ENCODE peak calls at places on chromosomes 4 and X, in nine cellular contexts. X, L, O, W, T, M, C, B and Q are unnamed samples.

GRCh38 chr4:98659741-98660507 is 1.5 kb upstream of the TSPAN5 start:
- DNase-seq in X (no peak), L (no peak), O (no peak), W (no peak), T (peak; percentile 40), M (no peak), C (no peak), B (no peak), Q (no peak)

GRCh38 chrX:133609151-133609550 is 193.9 kb upstream of the GPC4 start:
- DNase-seq in X (no peak), L (no peak), O (no peak), W (no peak), T (no peak), M (no peak), C (no peak), B (no peak), Q (no peak)

GRCh38 chrX:111329370-111329769 is 59.1 kb upstream of the CAPN6 start:
- DNase-seq in X (no peak), L (no peak), O (no peak), W (no peak), T (no peak), M (no peak), C (no peak), B (no peak), Q (no peak)

GRCh38 chrX:81238166-81238565 is 36.3 kb downstream of the SH3BGRL start:
- DNase-seq in X (no peak), L (no peak), O (no peak), W (no peak), T (no peak), M (no peak), C (no peak), B (no peak), Q (no peak)

GRCh38 chr4:177041356-177041755 is 248.6 kb upstream of the VEGFC start:
- DNase-seq in X (no peak), L (no peak), O (no peak), W (no peak), T (no peak), M (no peak), C (no peak), B (no peak), Q (no peak)

GRCh38 chr4:145375416-145375815 is 106.2 kb upstream of the SMAD1 start:
- DNase-seq in X (no peak), L (no peak), O (no peak), W (no peak), T (no peak), M (no peak), C (no peak), B (no peak), Q (peak; percentile 8)

GRCh38 chr4:163233321-163233720 is 66.6 kb upstream of the NAF1 start:
- DNase-seq in X (no peak), L (no peak), O (no peak), W (no peak), T (no peak), M (no peak), C (no peak), B (no peak), Q (no peak)

GRCh38 chrX:32176510-32176909 is 1034.8 kb downstream of the DMD start:
- DNase-seq in X (no peak), L (no peak), O (no peak), W (no peak), T (no peak), M (no peak), C (no peak), B (no peak), Q (no peak)

GRCh38 chr4:28973591-28974350 is 1746.4 kb upstream of the PCDH7 start:
- DNase-seq in X (no peak), L (no peak), O (no peak), W (no peak), T (no peak), M (no peak), C (no peak), B (no peak), Q (no peak)

GRCh38 chr4:37644962-37645361 is 41.2 kb downstream of the RELL1 start:
- DNase-seq in X (no peak), L (no peak), O (no peak), W (no peak), T (no peak), M (no peak), C (no peak), B (no peak), Q (no peak)

GRCh38 chrX:142295190-142295589 is 90.1 kb upstream of the MAGEC2 start:
- DNase-seq in X (no peak), L (no peak), O (no peak), W (no peak), T (no peak), M (no peak), C (no peak), B (no peak), Q (no peak)

GRCh38 chr4:56630876-56631666 is 50.0 kb downstream of the HOPX start:
- DNase-seq in X (no peak), L (no peak), O (no peak), W (no peak), T (peak; percentile 16), M (no peak), C (no peak), B (no peak), Q (no peak)

GRCh38 chr4:2220016-2220620 is 21.8 kb downstream of the HAUS3 start:
- DNase-seq in X (peak; percentile 86), L (peak; percentile 55), O (peak; percentile 62), W (peak; percentile 86), T (peak; percentile 72), M (peak; percentile 75), C (peak; percentile 77), B (peak; percentile 66), Q (peak; percentile 46)

GRCh38 chrX:47643926-47644325 is 6.4 kb downstream of the ELK1 start:
- DNase-seq in X (no peak), L (no peak), O (no peak), W (no peak), T (peak; percentile 29), M (no peak), C (no peak), B (no peak), Q (peak; percentile 38)

GRCh38 chrX:93319604-93320003 is 353.8 kb downstream of the NAP1L3 start:
- DNase-seq in X (no peak), L (no peak), O (no peak), W (no peak), T (no peak), M (no peak), C (no peak), B (no peak), Q (no peak)

GRCh38 chr4:129641179-129641578 is 545.2 kb downstream of the C4orf33 start:
- DNase-seq in X (peak; percentile 17), L (no peak), O (no peak), W (no peak), T (peak; percentile 60), M (peak; percentile 61), C (peak; percentile 71), B (no peak), Q (peak; percentile 5)

GRCh38 chr4:102678107-102678506 is 82.7 kb downstream of the MANBA start:
- DNase-seq in X (no peak), L (no peak), O (no peak), W (no peak), T (no peak), M (no peak), C (no peak), B (no peak), Q (no peak)

GRCh38 chr4:577499-578450 is 1.7 kb upstream of the TMEM271 start:
- DNase-seq in X (no peak), L (no peak), O (no peak), W (peak; percentile 25), T (no peak), M (no peak), C (no peak), B (no peak), Q (peak; percentile 87)

GRCh38 chr4:173128199-173128890 is 40.3 kb upstream of the GALNT7 start:
- DNase-seq in X (no peak), L (no peak), O (no peak), W (no peak), T (no peak), M (no peak), C (no peak), B (no peak), Q (no peak)

GRCh38 chr4:13612569-13612968 is 15.0 kb downstream of the BOD1L1 start:
- DNase-seq in X (no peak), L (no peak), O (no peak), W (no peak), T (no peak), M (no peak), C (no peak), B (no peak), Q (no peak)

GRCh38 chrX:155056877-155057792 is 13.8 kb downstream of the CMC4 start:
- DNase-seq in X (peak; percentile 39), L (peak; percentile 50), O (peak; percentile 20), W (peak; percentile 69), T (peak; percentile 66), M (peak; percentile 73), C (peak; percentile 81), B (peak; percentile 70), Q (peak; percentile 32)

GRCh38 chrX:34918091-34918736 is 24.4 kb upstream of the FAM47B start:
- DNase-seq in X (no peak), L (no peak), O (no peak), W (no peak), T (no peak), M (no peak), C (no peak), B (no peak), Q (no peak)

GRCh38 chr4:3043272-3044020 is 30.9 kb downstream of the HTT-AS start:
- DNase-seq in X (no peak), L (no peak), O (no peak), W (no peak), T (no peak), M (no peak), C (no peak), B (no peak), Q (no peak)

GRCh38 chr4:37389967-37390580 is 145.5 kb downstream of the NWD2 start:
- DNase-seq in X (peak; percentile 10), L (no peak), O (peak; percentile 14), W (no peak), T (peak; percentile 81), M (peak; percentile 31), C (no peak), B (no peak), Q (peak; percentile 24)